ENCODE peak calls at places on chromosomes 4 and X, in nine cellular contexts. D, W, Z, E, Y, L, N, G and F are unnamed samples.

GRCh38 chr4:80918004-80918403 is 112.5 kb upstream of the BMP3 start:
- DNase-seq in D (no peak), W (no peak), Z (no peak), E (no peak), Y (peak), L (no peak), N (peak), G (no peak), F (no peak)

GRCh38 chr4:65007841-65008439 is 598.7 kb upstream of the TECRL start:
- DNase-seq in D (peak), W (no peak), Z (no peak), E (peak), Y (peak), L (no peak), N (peak), G (peak), F (no peak)

GRCh38 chr4:162931257-162931648 is 235.4 kb downstream of the NAF1 start:
- DNase-seq in D (no peak), W (no peak), Z (no peak), E (peak), Y (no peak), L (no peak), N (no peak), G (no peak), F (no peak)

GRCh38 chr4:109067509-109068205 is 234.8 kb downstream of the COL25A1 start:
- DNase-seq in D (no peak), W (no peak), Z (no peak), E (no peak), Y (no peak), L (no peak), N (no peak), G (no peak), F (no peak)

GRCh38 chrX:85020216-85020615 is 16.5 kb downstream of the APOOL start:
- DNase-seq in D (no peak), W (no peak), Z (no peak), E (no peak), Y (no peak), L (no peak), N (no peak), G (no peak), F (no peak)

GRCh38 chr4:63558709-63559108 is 850.5 kb downstream of the TECRL start:
- DNase-seq in D (no peak), W (no peak), Z (no peak), E (no peak), Y (no peak), L (no peak), N (no peak), G (no peak), F (no peak)

GRCh38 chr4:76449362-76449767 is 14.3 kb downstream of the SHROOM3 start:
- DNase-seq in D (no peak), W (no peak), Z (no peak), E (no peak), Y (no peak), L (no peak), N (peak), G (no peak), F (no peak)

GRCh38 chr4:85569730-85570299 is 94.9 kb downstream of the ARHGAP24 start:
- DNase-seq in D (no peak), W (no peak), Z (no peak), E (no peak), Y (no peak), L (no peak), N (peak), G (no peak), F (peak)

GRCh38 chrX:25034889-25035288 is 19.1 kb upstream of the ARX start:
- DNase-seq in D (no peak), W (no peak), Z (no peak), E (peak), Y (no peak), L (no peak), N (no peak), G (no peak), F (no peak)

GRCh38 chr4:6727943-6728250 is 11.9 kb downstream of the BLOC1S4 start:
- DNase-seq in D (peak), W (no peak), Z (no peak), E (no peak), Y (no peak), L (no peak), N (no peak), G (no peak), F (no peak)

GRCh38 chrX:100599456-100599855 is 14.7 kb downstream of the TNMD start:
- DNase-seq in D (no peak), W (no peak), Z (no peak), E (no peak), Y (no peak), L (no peak), N (no peak), G (no peak), F (no peak)

GRCh38 chr4:118280501-118281218 is 72.1 kb downstream of the PRSS12 start:
- DNase-seq in D (no peak), W (peak), Z (peak), E (peak), Y (no peak), L (no peak), N (peak), G (peak), F (no peak)

GRCh38 chrX:13427441-13428054 is 107.7 kb upstream of the ATXN3L start:
- DNase-seq in D (no peak), W (no peak), Z (no peak), E (no peak), Y (no peak), L (no peak), N (no peak), G (no peak), F (no peak)

GRCh38 chr4:138494931-138495330 is 252.8 kb upstream of the SLC7A11 start:
- DNase-seq in D (no peak), W (no peak), Z (no peak), E (peak), Y (no peak), L (peak), N (peak), G (peak), F (no peak)

GRCh38 chr4:8176547-8177399 is 18.2 kb upstream of the ABLIM2 start:
- DNase-seq in D (peak), W (no peak), Z (peak), E (peak), Y (no peak), L (no peak), N (peak), G (peak), F (no peak)

GRCh38 chrX:29911673-29912072 is 303.7 kb upstream of the MAGEB2 start:
- DNase-seq in D (no peak), W (no peak), Z (no peak), E (no peak), Y (no peak), L (no peak), N (no peak), G (no peak), F (no peak)

GRCh38 chrX:146481735-146482134 is 327.8 kb upstream of the CXorf51B start:
- DNase-seq in D (no peak), W (no peak), Z (no peak), E (peak), Y (no peak), L (no peak), N (no peak), G (no peak), F (no peak)

GRCh38 chr4:138202686-138203085 is 39.5 kb downstream of the SLC7A11 start:
- DNase-seq in D (no peak), W (no peak), Z (no peak), E (no peak), Y (no peak), L (no peak), N (no peak), G (no peak), F (no peak)

GRCh38 chr4:108030332-108030731 is 40.6 kb downstream of the HADH start:
- DNase-seq in D (peak), W (no peak), Z (no peak), E (peak), Y (no peak), L (peak), N (peak), G (peak), F (peak)

GRCh38 chr4:23937173-23937572 is 47.3 kb upstream of the PPARGC1A start:
- DNase-seq in D (no peak), W (no peak), Z (no peak), E (no peak), Y (no peak), L (no peak), N (no peak), G (no peak), F (no peak)

GRCh38 chr4:48329976-48330375 is 11.4 kb upstream of the SLAIN2 start:
- DNase-seq in D (no peak), W (no peak), Z (no peak), E (no peak), Y (peak), L (peak), N (peak), G (no peak), F (no peak)

GRCh38 chr4:154415313-154415712 is 76.3 kb downstream of the DCHS2 start:
- DNase-seq in D (no peak), W (no peak), Z (no peak), E (peak), Y (no peak), L (no peak), N (no peak), G (no peak), F (no peak)

GRCh38 chr4:150205016-150205415 is 126.8 kb downstream of the DCLK2 start:
- DNase-seq in D (no peak), W (no peak), Z (no peak), E (no peak), Y (no peak), L (no peak), N (no peak), G (no peak), F (no peak)

GRCh38 chr4:71107732-71108131 is 114.3 kb downstream of the DCK start:
- DNase-seq in D (no peak), W (no peak), Z (no peak), E (no peak), Y (no peak), L (no peak), N (no peak), G (no peak), F (no peak)

GRCh38 chrX:46574337-46574940 is 874 bp downstream of the CHST7 start:
- DNase-seq in D (no peak), W (no peak), Z (no peak), E (peak), Y (no peak), L (no peak), N (peak), G (peak), F (peak)

GRCh38 chr4:86498560-86499166 is 95.5 kb upstream of the PTPN13 start:
- DNase-seq in D (peak), W (no peak), Z (no peak), E (peak), Y (peak), L (no peak), N (peak), G (peak), F (no peak)

GRCh38 chrX:113800955-113801354 is 782.9 kb upstream of the HTR2C start:
- DNase-seq in D (no peak), W (no peak), Z (no peak), E (no peak), Y (no peak), L (no peak), N (no peak), G (no peak), F (no peak)

GRCh38 chr4:93897559-93897958 is 69.0 kb downstream of the ATOH1 start:
- DNase-seq in D (peak), W (no peak), Z (no peak), E (peak), Y (no peak), L (no peak), N (peak), G (no peak), F (no peak)

GRCh38 chr4:40939826-40940225 is 190.1 kb downstream of the NSUN7 start:
- DNase-seq in D (no peak), W (no peak), Z (no peak), E (no peak), Y (no peak), L (no peak), N (no peak), G (no peak), F (no peak)

GRCh38 chrX:24515447-24515846 is 50.4 kb downstream of the PDK3 start:
- DNase-seq in D (no peak), W (no peak), Z (no peak), E (peak), Y (no peak), L (no peak), N (peak), G (no peak), F (no peak)

GRCh38 chr4:40623707-40624106 is 6.0 kb downstream of the RBM47 start:
- DNase-seq in D (no peak), W (no peak), Z (no peak), E (no peak), Y (no peak), L (no peak), N (no peak), G (no peak), F (no peak)

GRCh38 chr4:8115916-8116315 is 42.7 kb downstream of the ABLIM2 start:
- DNase-seq in D (no peak), W (no peak), Z (no peak), E (no peak), Y (no peak), L (no peak), N (no peak), G (no peak), F (no peak)

GRCh38 chr4:11252149-11252548 is 176.5 kb downstream of the HS3ST1 start:
- DNase-seq in D (no peak), W (no peak), Z (no peak), E (peak), Y (no peak), L (no peak), N (no peak), G (no peak), F (no peak)

GRCh38 chr4:71206763-71207162 is 132.1 kb upstream of the SLC4A4 start:
- DNase-seq in D (no peak), W (no peak), Z (no peak), E (no peak), Y (no peak), L (no peak), N (no peak), G (no peak), F (no peak)

DNA sequence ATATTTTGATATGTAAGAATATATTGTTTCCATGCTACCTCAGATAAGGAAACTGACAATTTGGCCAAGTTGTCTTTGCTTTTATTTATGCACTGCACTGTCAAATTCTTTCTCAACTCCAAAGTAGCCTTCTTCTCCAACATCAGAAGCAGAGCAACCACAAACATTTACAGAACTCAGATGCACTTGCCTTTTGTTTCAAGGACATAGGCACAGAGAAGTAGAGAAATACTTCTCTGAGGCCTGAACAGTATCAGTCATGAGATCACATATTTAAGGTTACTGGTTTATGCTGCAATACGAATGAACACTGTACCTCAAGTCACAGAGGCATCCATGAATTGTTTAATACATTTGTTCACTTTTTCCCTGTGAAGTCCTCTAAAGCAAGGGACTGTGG is 606.1 kb upstream of the SLIT2 start:
- DNase-seq in D (no peak), W (no peak), Z (no peak), E (no peak), Y (no peak), L (no peak), N (no peak), G (no peak), F (no peak)
- TF ChIP-seq CTCF in D (no peak), W (no peak), Z (no peak), E (no peak), Y (no peak), L (no peak), N (no peak), G (no peak), F (no peak)

GRCh38 chrX:134691453-134691852 is 33.2 kb upstream of the PLAC1 start:
- DNase-seq in D (no peak), W (peak), Z (no peak), E (no peak), Y (no peak), L (no peak), N (peak), G (no peak), F (no peak)

GRCh38 chrX:134685662-134686061 is 27.4 kb upstream of the PLAC1 start:
- DNase-seq in D (no peak), W (no peak), Z (no peak), E (no peak), Y (no peak), L (no peak), N (no peak), G (no peak), F (peak)

GRCh38 chrX:134684956-134685355 is 26.7 kb upstream of the PLAC1 start:
- DNase-seq in D (no peak), W (no peak), Z (no peak), E (no peak), Y (no peak), L (no peak), N (peak), G (no peak), F (no peak)

GRCh38 chrX:134688839-134689238 is 30.6 kb upstream of the PLAC1 start:
- DNase-seq in D (no peak), W (no peak), Z (no peak), E (no peak), Y (no peak), L (no peak), N (peak), G (no peak), F (no peak)

DNA sequence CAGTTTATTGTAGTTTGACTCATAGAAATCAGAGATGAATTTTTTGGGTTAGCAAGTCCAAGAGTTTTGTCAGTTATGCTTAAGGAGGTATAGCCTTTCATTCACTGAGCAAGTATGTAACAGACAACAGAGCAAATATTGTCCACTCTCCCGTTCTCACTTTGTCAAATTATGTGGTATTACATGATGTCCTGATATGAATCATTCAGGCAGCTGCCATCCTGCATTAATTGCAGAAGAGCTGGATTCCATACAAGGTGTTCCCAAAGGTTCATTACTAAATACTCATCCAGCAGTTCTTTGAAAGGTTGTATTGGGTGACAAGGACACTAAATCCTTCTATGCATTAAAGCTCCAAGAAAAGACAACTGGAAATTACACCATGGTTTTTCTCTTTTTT is 29.9 kb upstream of the PLAC1 start:
- DNase-seq in D (no peak), W (no peak), Z (no peak), E (no peak), Y (no peak), L (no peak), N (peak), G (no peak), F (no peak)
- TF ChIP-seq CTCF in D (no peak), W (no peak), Z (no peak), E (no peak), Y (no peak), L (no peak), N (no peak), G (no peak), F (no peak)

GRCh38 chr4:4680243-4680642 is 138.4 kb upstream of the STX18 start:
- DNase-seq in D (no peak), W (no peak), Z (no peak), E (no peak), Y (no peak), L (no peak), N (no peak), G (no peak), F (no peak)

GRCh38 chr4:4680758-4681157 is 138.9 kb upstream of the STX18 start:
- DNase-seq in D (no peak), W (no peak), Z (no peak), E (no peak), Y (no peak), L (no peak), N (no peak), G (no peak), F (no peak)

GRCh38 chr4:4675636-4676035 is 133.8 kb upstream of the STX18 start:
- DNase-seq in D (no peak), W (no peak), Z (no peak), E (no peak), Y (no peak), L (no peak), N (no peak), G (no peak), F (no peak)

GRCh38 chr4:4675051-4675581 is 133.3 kb upstream of the STX18 start:
- DNase-seq in D (no peak), W (no peak), Z (no peak), E (no peak), Y (no peak), L (no peak), N (no peak), G (no peak), F (no peak)

DNA sequence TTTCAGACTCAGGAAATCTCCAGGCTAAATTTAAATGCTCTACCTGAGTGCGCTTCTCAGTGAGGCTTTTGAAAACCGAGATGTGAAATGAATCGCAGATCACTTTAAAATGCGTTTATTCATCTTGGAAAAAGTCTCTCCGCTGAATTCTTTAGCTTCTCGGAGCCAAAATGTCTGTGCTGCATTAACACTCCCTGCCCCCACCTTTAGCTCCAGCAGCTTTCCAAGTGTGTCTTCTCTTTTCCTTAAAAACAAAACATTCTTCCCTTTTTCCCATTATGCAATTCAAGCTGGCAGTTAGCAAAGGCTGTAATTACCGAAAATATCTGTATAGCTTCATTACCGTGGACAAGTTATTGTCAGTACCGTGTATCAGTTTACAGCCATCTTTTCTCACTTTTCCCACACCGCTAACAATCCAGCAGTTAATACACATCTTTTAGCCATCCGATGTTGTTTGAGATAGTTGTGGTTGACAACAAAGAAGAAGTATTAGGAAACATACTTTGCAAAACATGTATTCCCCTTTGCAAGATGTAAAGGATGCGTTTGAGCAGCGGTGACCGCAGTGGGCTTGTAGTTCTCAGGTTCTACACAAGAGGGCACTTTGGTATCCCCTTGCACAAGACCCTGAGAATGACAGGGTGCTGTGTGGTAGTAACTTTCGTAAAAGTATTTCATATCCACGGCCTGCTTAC is 136.1 kb upstream of the STX18 start:
- DNase-seq in D (no peak), W (no peak), Z (no peak), E (peak), Y (no peak), L (peak), N (no peak), G (peak), F (no peak)
- TF ChIP-seq CTCF in D (peak), W (peak), Z (no peak), E (peak), Y (peak), L (peak), N (peak), G (peak), F (peak)

DNA sequence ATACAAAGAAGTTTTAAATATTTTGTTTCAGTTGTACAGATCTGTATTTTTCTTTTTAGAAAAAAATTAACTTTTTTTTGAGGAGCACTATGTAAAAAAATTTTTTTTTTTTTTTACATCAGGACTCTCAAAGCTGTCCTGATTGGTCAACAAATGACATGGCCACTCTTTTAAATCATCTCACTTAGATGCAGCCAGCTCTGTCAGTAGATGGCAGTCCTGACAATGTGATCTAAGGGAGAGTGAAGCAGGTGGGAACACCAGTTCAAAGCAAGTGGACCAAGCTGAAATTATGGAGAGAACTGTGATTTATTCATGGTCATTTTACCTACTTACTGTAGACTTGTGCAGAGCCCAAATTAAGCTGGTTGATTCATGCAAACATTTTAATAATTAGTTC is 174.6 kb upstream of the GPRIN3 start:
- DNase-seq in D (peak), W (peak), Z (no peak), E (peak), Y (no peak), L (peak), N (peak), G (no peak), F (no peak)
- TF ChIP-seq CTCF in D (peak), W (peak), Z (no peak), E (peak), Y (peak), L (peak), N (peak), G (no peak), F (peak)